ENCODE peak calls at places on chromosomes 6 and 20, in seven cellular contexts. P is ovary, G is NB4, W is lower leg skin, H is breast epithelium, X is erythroblast, O is transverse colon. N is an unnamed sample.

GRCh38 chr20:44409132-44409600 is 53.7 kb downstream of the HNF4A start:
- DNase-seq in P (no peak), O (no peak), W (no peak), H (no peak), X (no peak), G (no peak), N (no peak)

GRCh38 chr6:96237656-96238347 is 222.0 kb downstream of the FUT9 start:
- DNase-seq in H (no peak), W (no peak), O (no peak), P (no peak), G (no peak), X (no peak), N (no peak)

GRCh38 chr6:11241793-11242201 is 9.3 kb upstream of the NEDD9 start:
- DNase-seq in H (no peak), G (no peak), W (no peak), O (peak; percentile 29), P (peak; percentile 83), X (no peak), N (no peak)

GRCh38 chr6:10412165-10412947 is 2.5 kb downstream of the TFAP2A start:
- DNase-seq in P (peak; percentile 53), X (peak; percentile 13), O (no peak), W (no peak), H (peak; percentile 84), G (peak; percentile 92), N (no peak)

GRCh38 chr6:106913111-106913510 is 61.4 kb downstream of the CD24 start:
- DNase-seq in H (peak; percentile 82), W (peak; percentile 34), G (no peak), O (peak; percentile 55), X (no peak), P (no peak), N (no peak)

GRCh38 chr20:2131366-2131765 is 29.7 kb downstream of the STK35 start:
- DNase-seq in X (peak; percentile 7), O (no peak), H (no peak), W (no peak), G (no peak), P (no peak), N (no peak)

GRCh38 chr20:45340951-45341350 is 7.3 kb downstream of the SDC4 start:
- DNase-seq in G (no peak), H (no peak), X (no peak), P (no peak), O (no peak), W (no peak), N (no peak)

GRCh38 chr20:50510706-50511401 is 671 bp downstream of the PTPN1 start:
- DNase-seq in P (peak; percentile 56), X (peak; percentile 62), W (no peak), H (peak; percentile 18), O (peak; percentile 38), G (peak; percentile 50), N (no peak)

GRCh38 chr20:21089421-21089820 is 16.7 kb downstream of the LINC00237 start:
- DNase-seq in P (no peak), W (no peak), H (no peak), X (no peak), O (no peak), G (no peak), N (no peak)

GRCh38 chr6:373031-373430 is 18.5 kb upstream of the IRF4 start:
- DNase-seq in P (no peak), O (no peak), X (no peak), W (no peak), G (no peak), H (no peak), N (no peak)

GRCh38 chr20:48789185-48789668 is 38.6 kb downstream of the PREX1 start:
- DNase-seq in H (no peak), G (no peak), W (no peak), P (no peak), X (peak; percentile 73), O (no peak), N (no peak)

GRCh38 chr20:5990946-5991345 is 40.5 kb downstream of the MCM8 start:
- DNase-seq in X (no peak), O (no peak), W (no peak), H (no peak), G (no peak), P (no peak), N (no peak)

GRCh38 chr20:6420336-6420735 is 297.5 kb upstream of the FERMT1 start:
- DNase-seq in G (peak; percentile 38), P (no peak), O (no peak), X (no peak), W (no peak), H (no peak), N (no peak)

GRCh38 chr6:45676376-45676775 is 298.6 kb upstream of the SUPT3H start:
- DNase-seq in W (no peak), O (no peak), X (no peak), P (no peak), G (peak; percentile 45), H (no peak), N (no peak)

GRCh38 chr6:166097914-166098522 is 69.6 kb downstream of the TBXT start:
- DNase-seq in O (peak; percentile 69), H (no peak), P (peak; percentile 80), G (peak; percentile 67), X (peak; percentile 56), W (peak; percentile 38), N (peak; percentile 13)

GRCh38 chr6:27078734-27079357 is 168.7 kb upstream of the PRSS16 start:
- DNase-seq in H (no peak), W (peak; percentile 18), O (peak; percentile 48), P (no peak), X (peak; percentile 68), G (peak; percentile 78), N (peak; percentile 13)

GRCh38 chr20:51366155-51366886 is 176.2 kb downstream of the NFATC2 start:
- DNase-seq in G (no peak), P (peak; percentile 58), H (no peak), O (peak; percentile 41), X (no peak), W (peak; percentile 71), N (peak; percentile 85)

GRCh38 chr6:50709366-50709734 is 4.0 kb upstream of the TFAP2D start:
- DNase-seq in O (no peak), X (no peak), P (no peak), W (no peak), G (no peak), H (no peak), N (no peak)

GRCh38 chr20:10710995-10711775 is 37.4 kb upstream of the JAG1 start:
- DNase-seq in G (no peak), W (no peak), P (no peak), X (no peak), O (no peak), H (no peak), N (no peak)

GRCh38 chr6:157397660-157398059 is 16.7 kb downstream of the ZDHHC14 start:
- DNase-seq in P (no peak), O (no peak), W (no peak), H (no peak), X (no peak), G (no peak), N (no peak)

DNA sequence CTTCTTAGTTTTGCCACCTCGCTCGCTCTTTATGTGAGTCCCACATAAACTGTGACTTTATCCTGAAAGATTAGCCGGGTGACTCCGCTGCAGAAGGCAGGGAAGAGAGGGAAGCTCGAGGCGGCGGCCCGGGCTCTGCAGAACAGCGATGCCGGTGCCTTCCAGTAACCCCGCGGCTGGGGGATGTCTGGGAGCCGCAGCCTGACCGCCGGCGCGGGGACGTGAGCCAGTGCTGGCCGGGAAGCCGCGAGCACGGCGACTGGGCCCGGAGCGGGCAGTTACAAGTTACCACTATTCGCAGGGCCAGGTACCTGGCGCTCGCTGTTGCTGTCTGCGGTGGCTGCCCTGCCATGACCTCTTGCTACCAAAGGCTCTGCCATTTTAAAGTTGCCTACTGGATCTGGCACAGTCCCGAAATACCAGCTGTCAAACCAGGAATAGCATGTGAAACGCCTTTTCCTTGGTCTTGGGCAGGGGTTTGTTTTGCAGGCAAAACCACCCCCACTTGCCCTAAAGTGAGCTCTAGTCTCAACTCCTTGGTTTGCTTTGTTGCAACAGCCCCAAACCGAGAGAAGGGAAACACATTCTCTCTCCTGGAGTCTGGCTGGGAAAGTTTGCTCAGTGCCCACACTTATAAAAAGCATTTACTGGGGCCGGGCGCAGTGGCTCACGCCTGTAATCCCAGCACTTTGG is 124.0 kb upstream of the SLC2A12 start:
- DNase-seq in W (no peak), H (peak; percentile 34), G (peak; percentile 16), X (peak; percentile 63), P (peak; percentile 70), O (no peak), N (no peak)
- TF ChIP-seq POLR2A in W (no peak), H (no peak), G (no peak), X (no peak), P (no peak), O (no peak), N (no peak)

GRCh38 chr6:93819189-93819588 is 399.8 kb upstream of the EPHA7 start:
- DNase-seq in W (no peak), O (no peak), P (no peak), G (no peak), H (no peak), X (no peak), N (no peak)
- TF ChIP-seq POLR2A in W (no peak), O (no peak), P (no peak), G (no peak), H (no peak), X (no peak), N (no peak)

GRCh38 chr6:150865406-150866146 is at the start of gene MTHFD1L:
- DNase-seq in X (peak; percentile 88), H (peak; percentile 49), O (peak; percentile 80), G (peak; percentile 91), P (peak; percentile 86), W (peak; percentile 32), N (no peak)
- TF ChIP-seq POLR2A in X (peak; percentile 19), H (no peak), O (no peak), G (no peak), P (peak; percentile 49), W (no peak), N (peak; percentile 54)

GRCh38 chr20:53929399-53929798 is 141.0 kb downstream of the BCAS1 start:
- DNase-seq in W (no peak), G (no peak), H (no peak), X (no peak), P (no peak), O (no peak), N (no peak)

GRCh38 chr20:53923745-53924369 is 146.5 kb downstream of the BCAS1 start:
- DNase-seq in W (no peak), P (no peak), X (no peak), H (no peak), O (peak; percentile 4), G (peak; percentile 44), N (no peak)

GRCh38 chr20:53927990-53928389 is 142.4 kb downstream of the BCAS1 start:
- DNase-seq in O (no peak), W (no peak), P (no peak), H (no peak), X (no peak), G (no peak), N (no peak)

GRCh38 chr20:53925651-53926401 is 144.6 kb downstream of the BCAS1 start:
- DNase-seq in H (no peak), X (no peak), P (no peak), O (peak; percentile 5), G (no peak), W (no peak), N (no peak)

DNA sequence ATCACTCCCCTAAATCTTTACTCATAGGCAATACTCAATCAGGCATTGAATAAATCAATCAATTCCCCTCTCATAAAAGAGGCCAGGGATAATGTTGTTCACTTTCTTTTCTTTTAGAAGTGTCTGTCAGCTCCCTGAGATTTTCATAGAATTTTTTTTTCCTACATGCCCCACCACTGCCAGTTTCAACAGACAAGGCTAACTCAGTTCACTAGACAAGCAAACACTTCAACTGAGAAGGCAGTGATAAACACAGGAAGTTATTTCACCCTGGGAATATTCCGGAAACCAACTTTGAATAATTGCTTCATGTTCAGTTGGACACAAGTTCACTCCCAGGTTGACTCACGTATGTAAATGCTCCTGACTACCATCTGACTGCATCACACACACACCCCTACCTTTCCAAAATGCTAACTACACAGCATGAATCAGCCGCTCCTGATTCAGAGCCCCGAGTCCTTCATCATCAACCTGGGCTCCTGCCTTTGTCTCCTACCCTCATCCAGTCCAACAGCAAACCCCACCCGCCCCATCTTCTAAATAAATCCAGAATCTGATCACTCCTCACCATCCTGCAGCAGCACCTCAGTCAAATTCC is 143.9 kb downstream of the BCAS1 start:
- DNase-seq in H (no peak), G (peak; percentile 95), X (no peak), O (peak; percentile 52), P (no peak), W (peak; percentile 55), N (peak; percentile 69)
- TF ChIP-seq POLR2A in H (no peak), G (no peak), X (no peak), O (peak; percentile 21), P (no peak), W (no peak), N (no peak)